ENCODE peak calls at places on chromosome 17, in six cellular contexts. O is AG10803, I is activated T-cell treated with anti-CD3 and anti-CD28 coated beads for 1 hour, X is AG08396, N is heart right ventricle, M is C1 segment of cervical spinal cord. B is an unnamed sample.

GRCh38 chr17:8068736-8069586 is 18.6 kb downstream of the ALOX12B start:
- DNase-seq in M (no peak), N (peak; percentile 35), O (no peak), X (no peak), I (no peak), B (no peak)

GRCh38 chr17:78166416-78166815 is 2.0 kb upstream of the SYNGR2 start:
- DNase-seq in M (no peak), O (no peak), X (no peak), I (no peak), N (no peak), B (no peak)

GRCh38 chr17:27533874-27534815 is 77.9 kb downstream of the KSR1 start:
- DNase-seq in N (no peak), O (peak; percentile 95), I (no peak), X (peak; percentile 84), M (no peak), B (no peak)

GRCh38 chr17:5676012-5676411 is 91.7 kb upstream of the NLRP1 start:
- DNase-seq in M (no peak), N (no peak), I (no peak), O (peak; percentile 12), X (no peak), B (no peak)

GRCh38 chr17:81794509-81794908 is 9.4 kb upstream of the GCGR start:
- DNase-seq in X (no peak), M (no peak), N (no peak), I (no peak), O (peak; percentile 15), B (no peak)

GRCh38 chr17:57537524-57538410 is 207.3 kb downstream of the CCDC182 start:
- DNase-seq in N (no peak), O (no peak), I (no peak), X (no peak), M (no peak), B (no peak)

GRCh38 chr17:10215286-10215685 is 16.9 kb upstream of the GAS7 start:
- DNase-seq in M (no peak), X (no peak), I (no peak), O (no peak), N (no peak), B (no peak)

GRCh38 chr17:70110443-70110880 is 35.4 kb downstream of the KCNJ16 start:
- DNase-seq in M (no peak), O (peak; percentile 31), I (no peak), N (no peak), X (no peak), B (no peak)

GRCh38 chr17:28372203-28372944 is 880 bp downstream of the SARM1 start:
- DNase-seq in I (no peak), X (peak; percentile 60), N (no peak), M (no peak), O (peak; percentile 32), B (peak; percentile 13)

GRCh38 chr17:16906670-16907069 is 65.2 kb downstream of the TNFRSF13B start:
- DNase-seq in X (no peak), M (no peak), N (no peak), O (peak; percentile 6), I (no peak), B (no peak)

GRCh38 chr17:50265212-50265611 is 9.1 kb upstream of the TMEM92 start:
- DNase-seq in X (peak; percentile 2), N (no peak), M (no peak), I (no peak), O (no peak), B (no peak)

GRCh38 chr17:78618264-78619066 is 41.3 kb upstream of the DNAH17 start:
- DNase-seq in M (no peak), O (no peak), N (peak; percentile 36), I (no peak), X (no peak), B (no peak)

GRCh38 chr17:1555618-1556471 is 6.7 kb downstream of the PITPNA start:
- DNase-seq in X (no peak), M (no peak), N (no peak), O (no peak), I (no peak), B (peak; percentile 45)

GRCh38 chr17:76554131-76554530 is 14.3 kb downstream of the PRCD start:
- DNase-seq in M (peak; percentile 64), I (no peak), N (peak; percentile 61), O (no peak), X (no peak), B (peak; percentile 81)

GRCh38 chr17:49834118-49834743 is 13.6 kb downstream of the TAC4 start:
- DNase-seq in I (no peak), N (no peak), O (no peak), M (no peak), X (no peak), B (no peak)

GRCh38 chr17:40511667-40512221 is 10.3 kb upstream of the TNS4 start:
- DNase-seq in M (no peak), N (no peak), I (no peak), X (no peak), O (no peak), B (no peak)

GRCh38 chr17:6755731-6756184 is at the start of gene XAF1:
- DNase-seq in M (peak; percentile 14), X (peak; percentile 27), N (peak; percentile 32), I (peak; percentile 54), O (peak; percentile 63), B (peak; percentile 32)

GRCh38 chr17:9181640-9182039 is 160.3 kb downstream of the NTN1 start:
- DNase-seq in X (no peak), N (no peak), M (no peak), I (no peak), O (no peak), B (no peak)

GRCh38 chr17:31172388-31172787 is 77.6 kb downstream of the NF1 start:
- DNase-seq in N (no peak), I (no peak), M (no peak), O (no peak), X (no peak), B (no peak)